ENCODE peak calls at places on chromosome 5, in five cellular contexts. W, V, P, D and J are unnamed samples.

GRCh38 chr5:88393082-88393481 is 124.4 kb upstream of the TMEM161B start:
- DNase-seq in W (no peak), V (no peak), P (no peak), D (no peak), J (no peak)

GRCh38 chr5:56144211-56144610 is 88.9 kb downstream of the ANKRD55 start:
- DNase-seq in W (no peak), V (no peak), P (no peak), D (no peak), J (no peak)

GRCh38 chr5:108061941-108062340 is 320.0 kb downstream of the FBXL17 start:
- DNase-seq in W (peak), V (peak), P (no peak), D (no peak), J (no peak)

GRCh38 chr5:78008356-78008967 is 232.3 kb upstream of the TBCA start:
- DNase-seq in W (peak), V (peak), P (peak), D (no peak), J (no peak)

GRCh38 chr5:108421713-108422112 is 39.8 kb upstream of the FBXL17 start:
- DNase-seq in W (peak), V (peak), P (no peak), D (no peak), J (no peak)

GRCh38 chr5:53031695-53032096 is 42.5 kb downstream of the ITGA2 start:
- DNase-seq in W (peak), V (peak), P (peak), D (no peak), J (no peak)

GRCh38 chr5:161549106-161549505 is 2.6 kb upstream of the GABRB2 start:
- DNase-seq in W (no peak), V (no peak), P (no peak), D (no peak), J (no peak)

GRCh38 chr5:36724429-36725332 is 118.3 kb downstream of the SLC1A3 start:
- DNase-seq in W (no peak), V (no peak), P (peak), D (peak), J (peak)

GRCh38 chr5:134226441-134227192 is 744 bp upstream of the PPP2CA start:
- DNase-seq in W (peak), V (peak), P (no peak), D (peak), J (peak)

GRCh38 chr5:135890296-135890695 is 5.3 kb downstream of the IL9 start:
- DNase-seq in W (no peak), V (no peak), P (no peak), D (no peak), J (no peak)

GRCh38 chr5:74519679-74520078 is 120.8 kb downstream of the ENC1 start:
- DNase-seq in W (no peak), V (no peak), P (no peak), D (no peak), J (no peak)

GRCh38 chr5:74517700-74518099 is 122.8 kb downstream of the ENC1 start:
- DNase-seq in W (peak), V (peak), P (no peak), D (no peak), J (no peak)

GRCh38 chr5:74519161-74519571 is 121.4 kb downstream of the ENC1 start:
- DNase-seq in W (no peak), V (no peak), P (no peak), D (no peak), J (no peak)

GRCh38 chr5:74526111-74526510 is 114.4 kb downstream of the ENC1 start:
- DNase-seq in W (no peak), V (no peak), P (no peak), D (no peak), J (no peak)

DNA sequence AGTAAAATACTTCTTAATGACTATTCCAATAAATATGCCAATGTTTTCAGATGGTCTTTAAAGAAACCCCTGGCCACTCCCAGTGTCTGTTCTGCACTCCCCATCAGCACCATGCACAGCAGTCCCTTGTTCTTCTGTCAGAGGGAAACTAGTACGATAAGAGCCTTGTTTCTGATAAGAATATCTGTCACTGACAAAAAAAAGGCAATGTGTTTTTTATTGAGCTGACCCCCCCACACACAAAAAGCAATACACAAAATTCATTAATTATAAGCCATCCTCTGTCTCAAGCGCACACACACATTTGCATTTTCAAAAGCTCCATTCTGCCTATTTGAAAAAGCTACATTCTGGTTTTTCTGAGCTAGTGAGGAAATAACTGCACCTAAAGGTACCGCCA is 119.1 kb downstream of the ENC1 start:
- DNase-seq in W (no peak), V (no peak), P (no peak), D (no peak), J (no peak)
- H3K27ac ChIP-seq in W (no peak), V (no peak), P (no peak), D (no peak), J (no peak)

DNA sequence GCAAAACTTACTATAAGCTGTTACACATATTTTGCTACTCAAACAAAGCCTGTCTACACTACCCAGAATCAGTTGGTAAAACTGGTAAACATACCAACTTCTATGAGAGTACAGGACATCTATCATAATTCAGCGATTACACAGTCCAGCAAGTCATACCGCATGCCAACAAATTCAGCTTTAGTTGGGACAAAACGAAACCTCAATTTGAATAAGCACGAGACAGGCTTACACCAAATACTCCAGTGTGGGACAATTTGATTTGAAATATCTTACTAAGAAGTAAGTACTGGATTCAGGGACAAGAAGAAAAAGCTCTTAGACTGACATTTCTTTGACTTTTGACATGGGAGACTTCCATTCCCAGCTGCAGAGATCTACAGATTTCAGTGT is 2.0 kb downstream of the NRG2 start:
- DNase-seq in W (no peak), V (no peak), P (no peak), D (no peak), J (no peak)
- H3K27ac ChIP-seq in W (no peak), V (no peak), P (peak), D (peak), J (no peak)

DNA sequence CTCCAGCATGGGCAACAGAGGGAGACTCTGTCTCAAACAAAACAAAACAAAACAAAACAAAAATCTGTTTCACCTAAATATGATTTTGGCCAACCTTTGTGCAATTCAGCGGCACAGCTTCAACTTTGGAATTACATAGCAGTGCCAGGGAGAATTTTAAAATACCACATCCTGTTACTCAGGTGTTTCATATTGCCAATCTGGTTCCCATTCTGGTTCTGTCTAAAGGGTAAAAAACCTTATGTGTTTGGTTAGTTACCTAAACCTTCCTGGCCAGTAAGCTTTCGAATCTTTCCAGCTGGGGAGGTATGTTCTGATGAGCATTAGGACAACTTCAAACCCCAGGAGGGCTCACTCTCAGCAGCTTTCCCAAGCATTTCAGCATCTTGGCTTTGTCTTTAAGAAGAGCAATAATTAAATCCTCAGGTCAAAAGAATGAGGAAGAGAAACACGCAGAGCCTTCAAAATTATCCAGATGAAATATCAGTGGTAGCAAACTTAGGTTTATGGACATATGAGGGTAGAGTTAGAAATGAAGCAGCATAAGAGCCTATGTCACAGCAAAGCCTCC is 2.7 kb downstream of the DAB2 start:
- DNase-seq in W (no peak), V (peak), P (no peak), D (no peak), J (no peak)
- H3K27ac ChIP-seq in W (peak), V (peak), P (peak), D (peak), J (no peak)

DNA sequence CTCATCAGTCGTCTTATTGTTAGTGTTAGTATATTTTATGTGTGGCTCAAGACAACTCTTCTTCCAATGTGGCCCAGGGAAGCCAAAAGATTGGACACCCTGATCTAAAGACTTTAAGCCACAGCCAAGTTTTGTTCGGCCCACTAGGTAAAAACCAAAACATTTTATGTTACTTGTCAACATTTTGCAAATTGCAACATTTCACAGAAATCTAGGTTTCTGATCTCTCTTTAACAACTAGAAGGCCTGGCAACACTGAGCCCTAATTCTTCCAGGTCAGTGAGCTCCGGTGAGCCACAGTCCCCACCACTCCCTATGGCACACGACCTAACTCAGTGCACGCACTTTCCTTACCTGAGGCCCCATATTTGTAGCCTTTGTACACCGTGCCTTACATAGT is 24.0 kb downstream of the MYO10 start:
- DNase-seq in W (no peak), V (no peak), P (no peak), D (no peak), J (no peak)
- H3K27ac ChIP-seq in W (peak), V (peak), P (peak), D (no peak), J (no peak)

GRCh38 chr5:110853267-110853666 is 114.5 kb downstream of the SLC25A46 start:
- DNase-seq in W (peak), V (peak), P (no peak), D (no peak), J (no peak)
- H3K27ac ChIP-seq in W (no peak), V (peak), P (no peak), D (no peak), J (no peak)